ENCODE peak calls at places on chromosomes 13 and 19, in eight cellular contexts. H, V, U, R, Q, F, B and Y are unnamed samples.

GRCh38 chr19:13429563-13429962 is 76.7 kb downstream of the CACNA1A start:
- DNase-seq in H (no peak), V (no peak), U (no peak), Q (no peak), B (peak; percentile 43), R (no peak), F (no peak), Y (no peak)

GRCh38 chr19:11232555-11232954 is 6.9 kb upstream of the ANGPTL8 start:
- DNase-seq in Q (no peak), B (no peak), F (no peak), U (no peak), V (no peak), H (no peak), R (no peak), Y (no peak)

GRCh38 chr19:37362733-37363132 is 8.2 kb upstream of the ZNF527 start:
- DNase-seq in Q (peak; percentile 48), V (no peak), R (no peak), H (peak; percentile 2), B (no peak), F (peak; percentile 33), U (no peak), Y (no peak)

GRCh38 chr13:108326318-108326717 is 56.8 kb downstream of the TNFSF13B start:
- DNase-seq in B (no peak), Q (no peak), V (no peak), R (no peak), H (no peak), U (no peak), F (no peak), Y (no peak)

GRCh38 chr19:17075860-17076538 is 422 bp downstream of the MYO9B start:
- DNase-seq in U (peak; percentile 17), H (peak; percentile 66), Q (peak; percentile 56), R (peak; percentile 27), B (no peak), V (peak; percentile 50), F (peak; percentile 66), Y (peak; percentile 44)

GRCh38 chr19:34173145-34173956 is 1.0 kb downstream of the LSM14A start:
- DNase-seq in B (peak; percentile 55), R (peak; percentile 34), Q (peak; percentile 76), H (peak; percentile 70), F (peak; percentile 56), U (no peak), V (no peak), Y (peak; percentile 5)

GRCh38 chr13:48126944-48127814 is 32.3 kb upstream of the MED4 start:
- DNase-seq in B (peak; percentile 90), U (peak; percentile 6), F (peak; percentile 76), R (peak; percentile 79), V (peak; percentile 4), Q (peak; percentile 71), H (peak; percentile 82), Y (no peak)

GRCh38 chr13:43003010-43003409 is 11.0 kb upstream of the EPSTI1 start:
- DNase-seq in U (no peak), R (no peak), H (no peak), B (peak; percentile 77), V (no peak), F (no peak), Q (no peak), Y (no peak)

GRCh38 chr19:18254546-18255500 is 19.4 kb downstream of the IQCN start:
- DNase-seq in F (no peak), V (no peak), Q (no peak), B (no peak), R (no peak), H (no peak), U (no peak), Y (no peak)

GRCh38 chr19:2043864-2044708 is 7.0 kb downstream of the MKNK2 start:
- DNase-seq in U (no peak), Q (peak; percentile 16), H (no peak), R (no peak), V (no peak), F (no peak), B (no peak), Y (no peak)

GRCh38 chr13:43760257-43760656 is 26.5 kb downstream of the ENOX1 start:
- DNase-seq in F (no peak), V (no peak), U (no peak), B (no peak), R (no peak), Q (no peak), H (no peak), Y (no peak)

GRCh38 chr19:16197188-16197621 is 506 bp upstream of the AP1M1 start:
- DNase-seq in H (peak; percentile 83), R (peak; percentile 83), Q (no peak), F (peak; percentile 92), V (no peak), B (peak; percentile 94), U (no peak), Y (no peak)

GRCh38 chr13:96968027-96968426 is 26.2 kb downstream of the OXGR1 start:
- DNase-seq in B (no peak), R (no peak), Q (no peak), H (no peak), F (no peak), V (no peak), U (no peak), Y (no peak)

GRCh38 chr13:40345149-40345514 is 321.3 kb downstream of the FOXO1 start:
- DNase-seq in V (no peak), H (no peak), U (no peak), Q (no peak), B (no peak), R (no peak), F (no peak), Y (no peak)

GRCh38 chr19:56071151-56071550 is 49.9 kb downstream of the ZNF787 start:
- DNase-seq in V (no peak), Q (peak; percentile 30), F (peak; percentile 29), H (no peak), B (no peak), U (no peak), R (no peak), Y (no peak)

GRCh38 chr19:33740811-33741396 is 55.8 kb upstream of the KCTD15 start:
- DNase-seq in H (peak; percentile 54), U (no peak), R (peak; percentile 49), Q (peak; percentile 90), V (no peak), F (peak; percentile 36), B (peak; percentile 39), Y (peak; percentile 8)

GRCh38 chr13:50226515-50227147 is 211.4 kb downstream of the KCNRG start:
- DNase-seq in R (no peak), B (no peak), Q (no peak), H (no peak), V (no peak), U (no peak), F (no peak), Y (no peak)

GRCh38 chr13:112956516-112957294 is 12.3 kb upstream of the MCF2L start:
- DNase-seq in R (no peak), B (peak; percentile 14), F (no peak), Q (peak; percentile 81), U (no peak), V (no peak), H (peak; percentile 15), Y (no peak)

GRCh38 chr13:91017031-91017668 is 330.3 kb upstream of the MIR17HG start:
- DNase-seq in U (no peak), B (peak; percentile 3), F (peak; percentile 64), Q (peak; percentile 66), R (peak; percentile 73), H (peak; percentile 40), V (no peak), Y (no peak)

GRCh38 chr19:50520822-50521465 is 7.2 kb upstream of the ASPDH start:
- DNase-seq in F (no peak), U (no peak), B (no peak), H (no peak), Q (no peak), V (no peak), R (no peak), Y (no peak)

GRCh38 chr19:13844130-13844631 is 32.8 kb upstream of the NANOS3 start:
- DNase-seq in B (no peak), H (peak; percentile 44), V (no peak), Q (no peak), R (no peak), F (no peak), U (no peak), Y (no peak)

GRCh38 chr13:95156208-95156607 is 145.0 kb downstream of the ABCC4 start:
- DNase-seq in H (peak; percentile 69), U (no peak), R (no peak), B (peak; percentile 63), Q (no peak), V (no peak), F (peak; percentile 45), Y (no peak)

GRCh38 chr19:17227798-17228367 is 1.9 kb downstream of the OCEL1 start:
- DNase-seq in R (no peak), B (no peak), U (no peak), H (no peak), Q (no peak), V (no peak), F (no peak), Y (no peak)

GRCh38 chr19:33998739-33999345 is 173.5 kb upstream of the LSM14A start:
- DNase-seq in U (no peak), R (no peak), Q (no peak), B (peak; percentile 23), V (no peak), F (peak; percentile 42), H (peak; percentile 73), Y (no peak)

GRCh38 chr13:112688560-112689497 is 1.0 kb upstream of the ATP11A start:
- DNase-seq in B (peak; percentile 16), Q (peak; percentile 58), R (no peak), V (peak; percentile 19), U (no peak), H (peak; percentile 23), F (no peak), Y (peak; percentile 18)

GRCh38 chr13:41562083-41562482 is 104.7 kb downstream of the RGCC start:
- DNase-seq in H (peak; percentile 89), F (peak; percentile 87), V (no peak), R (peak; percentile 82), Q (no peak), U (no peak), B (peak; percentile 70), Y (no peak)

GRCh38 chr19:10418281-10419199 is 1.8 kb upstream of the PDE4A start:
- DNase-seq in R (peak; percentile 24), H (peak; percentile 40), B (peak; percentile 22), F (peak; percentile 13), Q (peak; percentile 68), V (no peak), U (no peak), Y (no peak)

GRCh38 chr19:8363803-8364771 is at the start of gene ANGPTL4:
- DNase-seq in U (no peak), H (peak; percentile 94), R (peak; percentile 74), Q (peak; percentile 83), V (peak; percentile 16), B (peak; percentile 56), F (peak; percentile 86), Y (no peak)

GRCh38 chr13:30222253-30222652 is 85.1 kb downstream of the KATNAL1 start:
- DNase-seq in B (no peak), F (peak; percentile 70), R (no peak), Q (no peak), H (no peak), U (no peak), V (no peak), Y (no peak)

GRCh38 chr13:106213028-106213427 is 322.4 kb downstream of the EFNB2 start:
- DNase-seq in B (no peak), U (no peak), R (peak; percentile 38), F (no peak), Q (peak; percentile 75), H (no peak), V (no peak), Y (no peak)

GRCh38 chr13:99998261-99998660 is 16.7 kb downstream of the ZIC2 start:
- DNase-seq in V (no peak), B (no peak), U (no peak), Q (no peak), F (no peak), H (no peak), R (no peak), Y (no peak)

GRCh38 chr19:10344780-10345179 is 5.4 kb upstream of the ICAM3 start:
- DNase-seq in H (peak; percentile 5), F (peak; percentile 51), U (no peak), Q (no peak), V (no peak), B (no peak), R (no peak), Y (no peak)

GRCh38 chr13:40665754-40666057 is 735 bp downstream of the FOXO1 start:
- DNase-seq in U (peak; percentile 26), R (peak; percentile 48), F (peak; percentile 29), B (no peak), Q (no peak), H (no peak), V (peak; percentile 56), Y (peak; percentile 40)